ENCODE peak calls at places on chromosomes 2 and 18, in four cellular contexts. One of them, this sample, is unnamed.

GRCh38 chr2:190382851-190383250 is 25.3 kb upstream of the MFSD6 start:
- DNase-seq in K562: peak; percentile 63
- DNase-seq in H1: no peak
- DNase-seq in WTC11: no peak
- DNase-seq in this sample: peak; percentile 14

GRCh38 chr18:73669299-73669698 is 478.3 kb downstream of the FBXO15 start:
- DNase-seq in K562: no peak
- DNase-seq in H1: no peak
- DNase-seq in WTC11: no peak
- DNase-seq in this sample: no peak

GRCh38 chr18:3923750-3924149 is 473.8 kb downstream of the TGIF1 start:
- DNase-seq in K562: no peak
- DNase-seq in H1: no peak
- DNase-seq in WTC11: no peak
- DNase-seq in this sample: no peak

GRCh38 chr2:25711641-25712369 is 38.4 kb upstream of the DTNB start:
- DNase-seq in K562: no peak
- DNase-seq in H1: no peak
- DNase-seq in WTC11: no peak
- DNase-seq in this sample: no peak

GRCh38 chr18:63152096-63152495 is 167.5 kb downstream of the BCL2 start:
- DNase-seq in K562: no peak
- DNase-seq in H1: no peak
- DNase-seq in WTC11: no peak
- DNase-seq in this sample: no peak

GRCh38 chr2:65320042-65320711 is 92.5 kb downstream of the ACTR2 start:
- DNase-seq in K562: peak; percentile 46
- DNase-seq in H1: no peak
- DNase-seq in WTC11: no peak
- DNase-seq in this sample: peak; percentile 42

GRCh38 chr18:37322497-37323035 is 243.0 kb downstream of the CELF4 start:
- DNase-seq in K562: peak; percentile 68
- DNase-seq in H1: peak; percentile 29
- DNase-seq in WTC11: peak; percentile 73
- DNase-seq in this sample: peak; percentile 92

GRCh38 chr2:166375736-166376487 is at the start of gene SCN9A:
- DNase-seq in K562: peak; percentile 98
- DNase-seq in H1: peak; percentile 67
- DNase-seq in WTC11: peak; percentile 89
- DNase-seq in this sample: peak; percentile 79

GRCh38 chr18:13003466-13003896 is 12.3 kb downstream of the CEP192 start:
- DNase-seq in K562: peak; percentile 79
- DNase-seq in H1: peak; percentile 79
- DNase-seq in WTC11: peak; percentile 75
- DNase-seq in this sample: peak; percentile 57

GRCh38 chr2:10223471-10223870 is 79.2 kb upstream of the HPCAL1 start:
- DNase-seq in K562: no peak
- DNase-seq in H1: no peak
- DNase-seq in WTC11: no peak
- DNase-seq in this sample: no peak

GRCh38 chr2:222969491-222969890 is 82.5 kb upstream of the KCNE4 start:
- DNase-seq in K562: no peak
- DNase-seq in H1: no peak
- DNase-seq in WTC11: no peak
- DNase-seq in this sample: no peak

GRCh38 chr18:44771957-44772917 is 91.5 kb downstream of the SETBP1 start:
- DNase-seq in K562: no peak
- DNase-seq in H1: no peak
- DNase-seq in WTC11: no peak
- DNase-seq in this sample: no peak

GRCh38 chr2:96970248-96970875 is 16.0 kb downstream of the FAM178B start:
- DNase-seq in K562: no peak
- DNase-seq in H1: no peak
- DNase-seq in WTC11: no peak
- DNase-seq in this sample: no peak

GRCh38 chr2:218781691-218782528 is at the start of gene CYP27A1:
- DNase-seq in K562: no peak
- DNase-seq in H1: no peak
- DNase-seq in WTC11: peak; percentile 44
- DNase-seq in this sample: no peak

GRCh38 chr2:202831241-202831997 is 40.1 kb downstream of the ICA1L start:
- DNase-seq in K562: peak; percentile 54
- DNase-seq in H1: no peak
- DNase-seq in WTC11: peak; percentile 36
- DNase-seq in this sample: peak; percentile 65

GRCh38 chr2:51995293-51995692 is 963.4 kb upstream of the NRXN1 start:
- DNase-seq in K562: no peak
- DNase-seq in H1: no peak
- DNase-seq in WTC11: no peak
- DNase-seq in this sample: no peak

GRCh38 chr2:7289697-7290096 is 372.5 kb downstream of the RNF144A start:
- DNase-seq in K562: no peak
- DNase-seq in H1: peak; percentile 3
- DNase-seq in WTC11: no peak
- DNase-seq in this sample: no peak

GRCh38 chr2:40225670-40226069 is 226.2 kb downstream of the SLC8A1 start:
- DNase-seq in K562: no peak
- DNase-seq in H1: no peak
- DNase-seq in WTC11: no peak
- DNase-seq in this sample: no peak

GRCh38 chr2:172929644-172930043 is 146.0 kb upstream of the MAP3K20 start:
- DNase-seq in K562: no peak
- DNase-seq in H1: no peak
- DNase-seq in WTC11: no peak
- DNase-seq in this sample: no peak

GRCh38 chr18:58364867-58365533 is 263.9 kb downstream of the ALPK2 start:
- DNase-seq in K562: no peak
- DNase-seq in H1: no peak
- DNase-seq in WTC11: no peak
- DNase-seq in this sample: no peak

GRCh38 chr2:170038734-170039133 is 139.2 kb upstream of the MYO3B start:
- DNase-seq in K562: no peak
- DNase-seq in H1: no peak
- DNase-seq in WTC11: no peak
- DNase-seq in this sample: no peak

GRCh38 chr2:218536804-218537494 is 31.2 kb downstream of the USP37 start:
- DNase-seq in K562: no peak
- DNase-seq in H1: no peak
- DNase-seq in WTC11: no peak
- DNase-seq in this sample: no peak

GRCh38 chr2:26462100-26462499 is 15.8 kb downstream of the OTOF start:
- DNase-seq in K562: no peak
- DNase-seq in H1: no peak
- DNase-seq in WTC11: no peak
- DNase-seq in this sample: no peak

GRCh38 chr2:128750328-128751165 is 431.9 kb upstream of the HS6ST1 start:
- DNase-seq in K562: no peak
- DNase-seq in H1: no peak
- DNase-seq in WTC11: no peak
- DNase-seq in this sample: no peak

GRCh38 chr2:196041786-196042185 is 26.9 kb downstream of the DNAH7 start:
- DNase-seq in K562: no peak
- DNase-seq in H1: no peak
- DNase-seq in WTC11: no peak
- DNase-seq in this sample: no peak

GRCh38 chr2:202377308-202377736 is 1.2 kb downstream of the BMPR2 start:
- DNase-seq in K562: peak; percentile 38
- DNase-seq in H1: no peak
- DNase-seq in WTC11: peak; percentile 42
- DNase-seq in this sample: no peak

GRCh38 chr2:205169453-205169852 is 512.8 kb upstream of the NRP2 start:
- DNase-seq in K562: no peak
- DNase-seq in H1: no peak
- DNase-seq in WTC11: no peak
- DNase-seq in this sample: no peak

GRCh38 chr2:237253046-237253723 is 160.8 kb downstream of the COL6A3 start:
- DNase-seq in K562: no peak
- DNase-seq in H1: no peak
- DNase-seq in WTC11: no peak
- DNase-seq in this sample: no peak

GRCh38 chr2:75047189-75047812 is 88.9 kb downstream of the POLE4 start:
- DNase-seq in K562: no peak
- DNase-seq in H1: no peak
- DNase-seq in WTC11: no peak
- DNase-seq in this sample: no peak

GRCh38 chr2:72625359-72625758 is 200.5 kb downstream of the EXOC6B start:
- DNase-seq in K562: no peak
- DNase-seq in H1: no peak
- DNase-seq in WTC11: no peak
- DNase-seq in this sample: no peak

GRCh38 chr2:45739796-45740485 is 88.5 kb downstream of the PRKCE start:
- DNase-seq in K562: no peak
- DNase-seq in H1: no peak
- DNase-seq in WTC11: no peak
- DNase-seq in this sample: no peak

GRCh38 chr2:45732946-45733345 is 81.5 kb downstream of the PRKCE start:
- DNase-seq in K562: no peak
- DNase-seq in H1: no peak
- DNase-seq in WTC11: no peak
- DNase-seq in this sample: no peak

GRCh38 chr2:45734336-45734735 is 82.9 kb downstream of the PRKCE start:
- DNase-seq in K562: no peak
- DNase-seq in H1: no peak
- DNase-seq in WTC11: no peak
- DNase-seq in this sample: no peak

GRCh38 chr2:45734952-45735351 is 83.5 kb downstream of the PRKCE start:
- DNase-seq in K562: no peak
- DNase-seq in H1: no peak
- DNase-seq in WTC11: no peak
- DNase-seq in this sample: no peak

DNA sequence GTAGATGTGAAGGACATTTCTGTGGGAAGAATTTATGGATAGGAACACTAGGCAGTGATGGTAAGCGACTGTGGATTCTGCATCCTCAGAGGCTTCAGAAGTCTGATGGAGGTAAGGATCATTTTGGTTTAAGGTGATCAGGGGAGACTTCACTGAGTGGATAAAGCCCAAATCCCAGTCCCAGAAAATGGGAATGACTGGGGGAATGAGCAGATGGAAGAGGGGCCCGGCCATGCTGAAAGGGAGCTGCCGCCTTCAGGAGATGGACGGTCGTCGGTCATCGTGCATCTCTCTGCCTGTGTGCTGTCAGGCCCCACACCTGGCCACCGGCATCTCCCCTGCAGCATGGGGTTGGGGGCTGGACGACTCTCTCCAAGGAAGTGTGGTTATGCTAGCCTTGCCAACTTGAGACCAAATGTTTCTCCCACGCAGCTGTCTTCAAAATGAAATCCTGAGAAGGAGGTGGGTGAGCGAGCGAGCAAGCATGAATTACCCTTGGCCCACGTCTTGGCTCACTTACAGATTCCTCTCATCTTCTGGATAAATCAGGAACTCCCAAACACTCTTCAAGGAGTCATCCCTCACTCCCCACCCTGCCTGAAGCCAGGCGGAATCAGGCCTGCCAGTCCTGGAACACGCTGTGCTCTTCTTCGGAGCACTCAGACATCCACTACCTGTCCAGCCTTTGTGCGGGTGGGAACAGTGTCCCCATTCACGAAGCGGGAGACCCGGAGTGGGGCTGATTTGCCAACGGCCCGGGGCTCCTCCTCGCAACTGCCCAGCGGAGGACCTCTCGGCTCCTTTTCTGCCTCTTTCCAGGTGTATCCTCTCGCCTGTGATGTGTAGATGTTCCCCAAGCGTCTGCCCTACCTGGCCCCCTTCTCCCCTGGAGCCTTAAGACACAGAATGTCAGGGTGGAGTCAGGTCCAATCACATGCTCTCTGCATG is 85.6 kb downstream of the PRKCE start:
- DNase-seq in K562: no peak
- DNase-seq in H1: no peak
- DNase-seq in WTC11: no peak
- DNase-seq in this sample: no peak
- TF ChIP-seq SP1 in K562: no peak
- TF ChIP-seq SP1 in H1: no peak
- TF ChIP-seq SP1 in WTC11: no peak
- TF ChIP-seq SP1 in this sample: no peak

GRCh38 chr2:85953476-85953875 is 64.7 kb upstream of the ST3GAL5 start:
- DNase-seq in K562: no peak
- DNase-seq in H1: no peak
- DNase-seq in WTC11: no peak
- DNase-seq in this sample: no peak
- TF ChIP-seq SP1 in K562: no peak
- TF ChIP-seq SP1 in H1: no peak
- TF ChIP-seq SP1 in WTC11: no peak
- TF ChIP-seq SP1 in this sample: no peak

GRCh38 chr18:78861116-78861515 is 118.5 kb upstream of the SALL3 start:
- DNase-seq in K562: no peak
- DNase-seq in H1: no peak
- DNase-seq in WTC11: no peak
- DNase-seq in this sample: no peak
- TF ChIP-seq SP1 in K562: no peak
- TF ChIP-seq SP1 in H1: no peak
- TF ChIP-seq SP1 in WTC11: no peak
- TF ChIP-seq SP1 in this sample: no peak

GRCh38 chr2:18792226-18792629 is 202.9 kb upstream of the NT5C1B start:
- DNase-seq in K562: no peak
- DNase-seq in H1: no peak
- DNase-seq in WTC11: no peak
- DNase-seq in this sample: no peak
- TF ChIP-seq SP1 in K562: no peak
- TF ChIP-seq SP1 in H1: no peak
- TF ChIP-seq SP1 in WTC11: no peak
- TF ChIP-seq SP1 in this sample: no peak

DNA sequence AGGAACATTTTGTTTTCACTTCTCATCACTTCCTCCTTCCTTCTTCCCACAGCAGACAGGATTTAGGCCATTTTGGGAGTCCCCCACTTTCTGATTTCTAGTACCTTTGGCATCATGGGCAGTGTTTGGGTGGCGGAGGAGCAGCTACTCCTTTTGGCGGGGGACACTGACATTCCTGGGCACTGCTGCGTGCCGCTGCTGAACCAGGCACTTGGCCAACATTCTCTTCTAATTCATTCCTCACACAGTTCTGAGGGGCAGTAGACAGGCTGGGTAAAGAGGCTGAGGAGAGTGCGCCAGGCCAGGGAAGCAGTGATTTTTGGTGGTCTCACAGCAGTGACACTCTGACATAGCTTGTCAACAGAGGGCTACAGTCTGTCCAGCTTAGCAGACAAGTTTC is 270.2 kb downstream of the LOXHD1 start:
- DNase-seq in K562: no peak
- DNase-seq in H1: no peak
- DNase-seq in WTC11: no peak
- DNase-seq in this sample: no peak
- TF ChIP-seq SP1 in K562: no peak
- TF ChIP-seq SP1 in H1: no peak
- TF ChIP-seq SP1 in WTC11: no peak
- TF ChIP-seq SP1 in this sample: no peak

DNA sequence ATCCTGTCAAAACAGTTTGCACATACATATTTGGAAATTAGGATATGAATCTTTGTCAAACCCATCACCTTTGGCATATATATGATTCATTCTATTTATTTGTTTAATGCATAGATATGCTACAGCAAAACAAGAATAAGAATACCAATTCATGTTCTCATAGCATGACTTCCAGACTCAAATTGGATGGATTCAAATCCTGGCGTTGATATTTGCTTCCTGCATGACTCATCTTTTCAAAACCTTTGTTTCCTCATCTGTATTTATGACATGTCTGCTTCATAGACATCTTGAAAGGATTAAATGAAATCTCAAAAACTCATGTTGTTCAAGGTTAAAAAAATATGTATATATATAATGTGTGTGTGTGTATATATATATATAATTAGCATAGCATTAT is 261.3 kb downstream of the MBD5 start:
- DNase-seq in K562: no peak
- DNase-seq in H1: no peak
- DNase-seq in WTC11: no peak
- DNase-seq in this sample: no peak
- TF ChIP-seq SP1 in K562: no peak
- TF ChIP-seq SP1 in H1: no peak
- TF ChIP-seq SP1 in WTC11: no peak
- TF ChIP-seq SP1 in this sample: no peak